ENCODE peak calls at places on chromosomes 16 and 17, in four cellular contexts. S is upper lobe of right lung, Y is left lung, I is esophagus muscularis mucosa. A is an unnamed sample.

GRCh38 chr17:74840989-74841666 is 18.6 kb downstream of the GRIN2C start:
- DNase-seq in I (no peak), Y (peak; percentile 80), S (no peak), A (peak; percentile 84)

GRCh38 chr16:71807905-71808592 is 585 bp downstream of the AP1G1 start:
- DNase-seq in Y (no peak), I (peak; percentile 93), S (no peak), A (no peak)

GRCh38 chr17:20159406-20160075 is 150.4 kb downstream of the SPECC1 start:
- DNase-seq in Y (no peak), I (no peak), S (no peak), A (no peak)

GRCh38 chr16:3045758-3046505 is 429 bp upstream of the MMP25 start:
- DNase-seq in S (peak; percentile 75), Y (peak; percentile 93), I (no peak), A (peak; percentile 71)

GRCh38 chr17:4394208-4395110 is 28.0 kb upstream of the UBE2G1 start:
- DNase-seq in Y (no peak), I (no peak), S (no peak), A (no peak)

GRCh38 chr16:73817500-73817899 is 479.1 kb upstream of the PSMD7 start:
- DNase-seq in S (no peak), I (no peak), Y (no peak), A (no peak)

GRCh38 chr16:25165284-25165683 is 51.5 kb upstream of the AQP8 start:
- DNase-seq in Y (no peak), S (no peak), I (no peak), A (no peak)

GRCh38 chr17:38922538-38923291 is 2.7 kb upstream of the LASP1NB start:
- DNase-seq in Y (peak; percentile 43), S (peak; percentile 52), I (peak; percentile 93), A (peak; percentile 80)

GRCh38 chr17:76715462-76715830 is 4.7 kb upstream of the MXRA7 start:
- DNase-seq in I (no peak), Y (no peak), S (no peak), A (no peak)

GRCh38 chr17:15039366-15039765 is 225.8 kb downstream of the PMP22 start:
- DNase-seq in Y (no peak), S (no peak), I (no peak), A (no peak)

GRCh38 chr16:962366-962765 is 8.4 kb downstream of the LMF1 start:
- DNase-seq in I (no peak), S (no peak), Y (peak; percentile 47), A (no peak)

GRCh38 chr16:68064791-68065365 is 20.3 kb upstream of the NFATC3 start:
- DNase-seq in S (peak; percentile 89), Y (peak; percentile 89), I (no peak), A (peak; percentile 85)

GRCh38 chr16:50121278-50121677 is 31.8 kb upstream of the TENT4B start:
- DNase-seq in Y (no peak), S (no peak), I (no peak), A (no peak)

GRCh38 chr17:4436381-4436780 is 2.6 kb downstream of the SPNS3 start:
- DNase-seq in S (no peak), I (no peak), Y (no peak), A (no peak)

GRCh38 chr17:72976971-72977767 is 115.3 kb downstream of the SLC39A11 start:
- DNase-seq in I (no peak), S (no peak), Y (no peak), A (no peak)

GRCh38 chr16:75244225-75244792 is 7.1 kb downstream of the BCAR1 start:
- DNase-seq in S (no peak), I (no peak), Y (peak; percentile 60), A (peak; percentile 91)

GRCh38 chr17:59620518-59621259 is 994 bp downstream of the CLTC start:
- DNase-seq in S (peak; percentile 68), I (no peak), Y (no peak), A (peak; percentile 72)

GRCh38 chr17:8001976-8002645 is at the start of gene GUCY2D:
- DNase-seq in S (peak; percentile 72), Y (peak; percentile 86), I (no peak), A (peak; percentile 63)

GRCh38 chr16:73447850-73448249 is 399.9 kb upstream of the ZFHX3 start:
- DNase-seq in Y (no peak), I (no peak), S (no peak), A (no peak)

GRCh38 chr17:56244268-56244890 is 91.1 kb downstream of the ANKFN1 start:
- DNase-seq in I (no peak), Y (no peak), S (no peak), A (no peak)

GRCh38 chr16:50595854-50596253 is 47.7 kb downstream of the NKD1 start:
- DNase-seq in S (no peak), Y (no peak), I (no peak), A (peak; percentile 44)

GRCh38 chr17:81551458-81552243 is 502 bp downstream of the FAAP100 start:
- DNase-seq in I (no peak), Y (peak; percentile 69), S (no peak), A (no peak)

GRCh38 chr17:13306310-13306962 is 288.6 kb upstream of the ELAC2 start:
- DNase-seq in S (no peak), Y (no peak), I (no peak), A (no peak)

GRCh38 chr16:55732496-55732895 is 76.7 kb downstream of the SLC6A2 start:
- DNase-seq in Y (no peak), I (no peak), S (no peak), A (no peak)

GRCh38 chr17:33778505-33779398 is 476.3 kb upstream of the CCL2 start:
- DNase-seq in I (no peak), S (no peak), Y (no peak), A (peak; percentile 50)

GRCh38 chr17:44257815-44258750 is 9.9 kb downstream of the SLC4A1 start:
- DNase-seq in S (no peak), I (no peak), Y (no peak), A (no peak)

GRCh38 chr16:10256855-10257641 is 74.8 kb upstream of the GRIN2A start:
- DNase-seq in Y (no peak), S (no peak), I (no peak), A (no peak)

GRCh38 chr17:53336281-53336680 is 486.4 kb upstream of the KIF2B start:
- DNase-seq in S (no peak), Y (no peak), I (no peak), A (no peak)

GRCh38 chr17:38559025-38559879 is 46.5 kb downstream of the SRCIN1 start:
- DNase-seq in Y (peak; percentile 94), I (no peak), S (peak; percentile 95), A (peak; percentile 93)

GRCh38 chr17:67359960-67360817 is 6.2 kb downstream of the PSMD12 start:
- DNase-seq in I (no peak), Y (no peak), S (no peak), A (no peak)

GRCh38 chr16:4517812-4518211 is 20.8 kb downstream of the CDIP1 start:
- DNase-seq in Y (no peak), I (no peak), S (peak; percentile 57), A (no peak)

GRCh38 chr17:44780161-44780560 is 21.4 kb downstream of the ADAM11 start:
- DNase-seq in Y (no peak), S (no peak), I (no peak), A (no peak)

GRCh38 chr17:74964988-74965622 is 7.5 kb downstream of the HID1 start:
- DNase-seq in S (no peak), I (no peak), Y (peak; percentile 78), A (no peak)

GRCh38 chr17:66466933-66467367 is 164.5 kb downstream of the PRKCA start:
- DNase-seq in Y (no peak), I (no peak), S (no peak), A (no peak)

GRCh38 chr17:238964-239259 is 57.5 kb upstream of the DOC2B start:
- DNase-seq in S (peak; percentile 43), I (no peak), Y (peak; percentile 28), A (peak; percentile 51)

GRCh38 chr16:52450906-52451305 is 96.0 kb downstream of the TOX3 start:
- DNase-seq in I (no peak), S (no peak), Y (no peak), A (no peak)
- H3K4me1 ChIP-seq in I (peaks cover 10% of the 10 kb centered on the region), S (no peaks in the 10 kb centered on the region), Y (no peaks in the 10 kb centered on the region), A (no peaks in the 10 kb centered on the region)

GRCh38 chr16:84507011-84507982 is 2.8 kb upstream of the MEAK7 start:
- DNase-seq in S (peak; percentile 62), Y (no peak), I (no peak), A (peak; percentile 61)

GRCh38 chr16:84503751-84504395 is 586 bp downstream of the MEAK7 start:
- DNase-seq in S (peak; percentile 62), Y (no peak), I (no peak), A (peak; percentile 34)

GRCh38 chr16:84502581-84502980 is 1.9 kb downstream of the MEAK7 start:
- DNase-seq in Y (no peak), S (peak; percentile 16), I (no peak), A (peak; percentile 44)

GRCh38 chr16:84504420-84505248 is at the start of gene MEAK7:
- DNase-seq in S (peak; percentile 99), I (peak; percentile 99), Y (peak; percentile 99), A (peak; percentile 99)

GRCh38 chr16:84505249-84506156 is 1.0 kb upstream of the MEAK7 start:
- DNase-seq in Y (no peak), I (no peak), S (peak; percentile 67), A (peak; percentile 63)
- H3K4me1 ChIP-seq in Y (peaks cover 6% of the 10 kb centered on the region), I (peaks cover 40% of the 10 kb centered on the region), S (peaks cover 16% of the 10 kb centered on the region), A (peaks cover 5% of the 10 kb centered on the region)

GRCh38 chr16:27449434-27450188 is 47.6 kb downstream of the IL21R start:
- DNase-seq in Y (no peak), I (no peak), S (no peak), A (no peak)

GRCh38 chr16:27452569-27453475 is 50.8 kb downstream of the IL21R start:
- DNase-seq in I (no peak), S (no peak), Y (no peak), A (no peak)

GRCh38 chr16:27455700-27456099 is 53.7 kb downstream of the IL21R start:
- DNase-seq in Y (no peak), I (no peak), S (no peak), A (no peak)

GRCh38 chr16:27450836-27451341 is 48.9 kb downstream of the IL21R start:
- DNase-seq in S (no peak), Y (no peak), I (no peak), A (no peak)

DNA sequence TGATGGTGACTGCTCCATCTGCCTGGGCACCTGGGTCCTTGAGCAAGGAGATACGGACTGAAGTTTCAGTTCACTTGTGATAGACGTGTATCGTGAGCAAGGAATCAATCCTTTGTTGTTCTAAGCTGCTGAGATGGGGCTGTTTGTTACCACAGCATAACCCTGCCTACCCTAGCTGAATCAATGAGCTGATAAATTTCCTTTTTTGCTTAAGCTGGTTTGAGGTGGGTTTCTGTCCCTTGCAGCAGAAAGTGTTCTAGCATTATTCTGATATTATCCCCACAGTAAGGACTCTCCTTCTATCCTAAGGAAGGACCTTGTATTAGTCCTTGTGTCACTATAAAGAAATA is 51.5 kb downstream of the IL21R start:
- DNase-seq in Y (no peak), I (no peak), S (no peak), A (no peak)
- H3K4me1 ChIP-seq in Y (peaks cover 4% of the 10 kb centered on the region), I (peaks cover 20% of the 10 kb centered on the region), S (peaks cover 30% of the 10 kb centered on the region), A (no peaks in the 10 kb centered on the region)

DNA sequence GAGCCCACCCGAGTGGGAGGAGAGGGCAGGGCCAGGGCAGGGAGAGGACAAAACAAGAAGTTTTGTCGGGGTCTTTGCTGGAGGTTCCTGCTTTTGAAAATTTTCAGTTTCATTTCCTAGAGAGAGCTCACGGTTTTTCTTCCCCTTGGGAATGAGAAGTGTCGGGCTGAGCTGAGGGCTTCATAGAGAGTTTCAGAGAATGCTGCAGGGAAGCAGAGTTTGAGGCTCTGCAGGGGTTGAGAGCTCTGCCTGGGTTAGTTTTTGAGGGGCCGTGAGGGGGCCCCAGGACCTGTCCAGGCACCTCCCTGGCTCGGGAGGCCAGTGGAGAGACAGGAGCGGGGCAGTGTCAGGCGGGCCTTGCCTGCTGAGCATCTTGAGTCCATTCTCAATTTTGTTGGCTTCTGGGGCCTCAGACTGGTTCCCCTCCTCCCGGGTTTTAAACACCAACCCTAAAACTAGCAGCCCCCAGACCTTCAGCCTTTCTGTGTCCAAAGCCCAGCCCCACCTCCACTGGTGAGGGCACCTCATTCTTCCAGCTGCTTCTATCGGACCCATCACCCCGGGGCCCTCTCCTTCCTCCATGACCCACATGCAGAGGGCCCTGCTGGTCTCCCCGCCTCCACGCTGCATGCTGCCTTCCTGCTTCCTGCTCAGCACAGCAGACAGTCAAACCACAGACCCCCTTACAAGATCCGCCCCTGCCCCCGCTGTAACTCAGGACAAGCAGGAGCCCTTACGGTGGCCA is 3.6 kb downstream of the RNF213 start:
- DNase-seq in S (peak; percentile 78), Y (no peak), I (no peak), A (no peak)
- H3K4me1 ChIP-seq in S (peaks cover 37% of the 10 kb centered on the region), Y (peaks cover 41% of the 10 kb centered on the region), I (peaks cover 45% of the 10 kb centered on the region), A (no peaks in the 10 kb centered on the region)

A was measured in aorta.